ENCODE peak calls at places on chromosomes 13 and 19, in eight cellular contexts. W is fibroblast of lung; H is CD8-positive, alpha-beta T cell; T is colonic mucosa; L is heart left ventricle; O is IMR-90; Y is right lobe of liver; A is PC-3. K is an unnamed sample.

GRCh38 chr13:75830842-75831241 is 194.7 kb downstream of the LMO7 start:
- DNase-seq in W (peak; percentile 51), H (no peak), T (no peak), L (no peak), O (peak; percentile 78), Y (no peak), A (peak; percentile 4), K (no peak)

GRCh38 chr19:33245948-33246728 is 20.5 kb upstream of the SLC7A10 start:
- DNase-seq in W (peak; percentile 30), H (no peak), T (no peak), L (no peak), O (no peak), Y (no peak), A (no peak), K (no peak)

GRCh38 chr19:1252221-1252817 is 3.9 kb downstream of the MIDN start:
- DNase-seq in W (peak; percentile 98), H (peak; percentile 69), T (peak; percentile 85), L (peak; percentile 92), O (peak; percentile 88), Y (peak; percentile 93), A (peak; percentile 81), K (peak; percentile 68)

GRCh38 chr13:112704634-112705145 is 14.9 kb downstream of the ATP11A start:
- DNase-seq in W (no peak), H (no peak), T (no peak), L (peak; percentile 8), O (no peak), Y (no peak), A (no peak), K (no peak)

GRCh38 chr13:112943309-112944125 is 25.5 kb upstream of the MCF2L start:
- DNase-seq in W (peak; percentile 11), H (peak; percentile 15), T (peak; percentile 57), L (peak; percentile 56), O (peak; percentile 4), Y (peak; percentile 69), A (peak; percentile 28), K (peak; percentile 4)

GRCh38 chr13:30105381-30105780 is 202.0 kb downstream of the KATNAL1 start:
- DNase-seq in W (no peak), H (no peak), T (no peak), L (no peak), O (no peak), Y (no peak), A (no peak), K (no peak)

GRCh38 chr13:104779311-104779710 is 1713.1 kb upstream of the SLC10A2 start:
- DNase-seq in W (peak; percentile 90), H (no peak), T (no peak), L (no peak), O (peak; percentile 64), Y (no peak), A (peak; percentile 36), K (no peak)

GRCh38 chr13:98174995-98175394 is 2.1 kb downstream of the RNF113B start:
- DNase-seq in W (no peak), H (no peak), T (no peak), L (no peak), O (peak; percentile 31), Y (no peak), A (no peak), K (no peak)

GRCh38 chr13:106343831-106344230 is 191.6 kb downstream of the EFNB2 start:
- DNase-seq in W (no peak), H (no peak), T (no peak), L (no peak), O (no peak), Y (no peak), A (no peak), K (no peak)

GRCh38 chr19:15869109-15869555 is 28.7 kb downstream of the CYP4F2 start:
- DNase-seq in W (peak; percentile 4), H (peak; percentile 39), T (peak; percentile 42), L (no peak), O (no peak), Y (peak; percentile 53), A (peak; percentile 69), K (peak; percentile 26)

GRCh38 chr13:33261426-33262068 is 24.0 kb downstream of the STARD13 start:
- DNase-seq in W (peak; percentile 61), H (no peak), T (no peak), L (no peak), O (peak; percentile 31), Y (no peak), A (no peak), K (no peak)
- H3K9me3 ChIP-seq in W (no peaks in the 10 kb centered on the region), H (no peaks in the 10 kb centered on the region), T (no peaks in the 10 kb centered on the region), L (no peaks in the 10 kb centered on the region), O (no peaks in the 10 kb centered on the region), Y (no peaks in the 10 kb centered on the region), A (no peaks in the 10 kb centered on the region), K (no peaks in the 10 kb centered on the region)

DNA sequence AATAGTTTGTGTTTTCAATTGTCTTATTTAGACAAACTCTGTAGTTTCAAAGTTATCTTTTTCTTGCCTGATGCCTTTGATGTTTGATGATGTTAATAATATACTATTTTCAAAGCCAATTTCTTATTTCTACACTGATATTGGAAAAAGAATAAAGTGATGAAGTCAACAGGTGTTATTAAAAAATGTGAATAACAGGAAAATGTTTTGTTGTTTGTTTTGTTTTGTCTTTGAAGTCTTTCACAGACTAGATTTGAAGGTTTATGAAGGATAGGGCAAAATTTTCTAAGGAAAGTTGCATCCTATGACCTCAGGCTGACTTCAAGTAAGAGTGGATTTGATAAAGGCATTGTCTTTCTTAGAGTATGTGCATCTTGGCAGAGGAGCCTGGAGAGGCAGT is 31.2 kb downstream of the ZNF790 start:
- DNase-seq in W (no peak), H (no peak), T (no peak), L (no peak), O (no peak), Y (no peak), A (no peak), K (no peak)
- H3K9me3 ChIP-seq in W (no peaks in the 10 kb centered on the region), H (peaks cover 30% of the 10 kb centered on the region), T (peaks cover 19% of the 10 kb centered on the region), L (peaks cover 13% of the 10 kb centered on the region), O (peaks cover 51% of the 10 kb centered on the region), Y (peaks cover 7% of the 10 kb centered on the region), A (peaks cover 14% of the 10 kb centered on the region), K (peaks cover 41% of the 10 kb centered on the region)

GRCh38 chr19:12527034-12527836 is 24.0 kb downstream of the ZNF564 start:
- DNase-seq in W (peak; percentile 56), H (no peak), T (no peak), L (no peak), O (peak; percentile 41), Y (no peak), A (peak; percentile 19), K (no peak)
- H3K9me3 ChIP-seq in W (peaks cover 22% of the 10 kb centered on the region), H (peaks cover 70% of the 10 kb centered on the region), T (peaks cover 41% of the 10 kb centered on the region), L (peaks cover 7% of the 10 kb centered on the region), O (peaks cover 92% of the 10 kb centered on the region), Y (peaks cover 41% of the 10 kb centered on the region), A (peaks cover 79% of the 10 kb centered on the region), K (peaks cover 30% of the 10 kb centered on the region)

GRCh38 chr19:6570754-6571153 is 20.2 kb downstream of the CD70 start:
- DNase-seq in W (no peak), H (no peak), T (no peak), L (no peak), O (no peak), Y (no peak), A (no peak), K (no peak)
- H3K9me3 ChIP-seq in W (no peaks in the 10 kb centered on the region), H (no peaks in the 10 kb centered on the region), T (no peaks in the 10 kb centered on the region), L (no peaks in the 10 kb centered on the region), O (peaks cover 2% of the 10 kb centered on the region), Y (no peaks in the 10 kb centered on the region), A (no peaks in the 10 kb centered on the region), K (no peaks in the 10 kb centered on the region)

DNA sequence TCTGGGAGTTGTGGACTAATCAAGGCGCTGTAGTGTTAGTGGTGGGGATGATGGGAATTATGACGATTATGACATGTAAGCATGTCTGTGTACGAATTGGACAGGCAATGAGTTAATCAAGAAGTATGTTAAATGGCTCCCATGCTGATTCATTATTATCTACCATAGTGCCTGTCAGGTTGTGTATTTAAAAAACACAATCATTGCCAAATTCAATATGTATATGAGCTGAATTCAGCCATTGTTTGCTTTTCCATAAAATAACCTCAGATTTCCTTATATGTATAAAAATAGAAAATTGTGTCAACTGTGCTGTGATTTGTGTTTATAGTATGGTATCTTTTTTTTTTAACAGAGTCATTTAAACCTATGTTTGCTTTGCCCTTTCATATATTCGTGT is 37.1 kb downstream of the PCCA start:
- DNase-seq in W (no peak), H (no peak), T (no peak), L (no peak), O (no peak), Y (no peak), A (peak; percentile 36), K (no peak)
- H3K9me3 ChIP-seq in W (no peaks in the 10 kb centered on the region), H (no peaks in the 10 kb centered on the region), T (no peaks in the 10 kb centered on the region), L (no peaks in the 10 kb centered on the region), O (peaks cover 3% of the 10 kb centered on the region), Y (no peaks in the 10 kb centered on the region), A (no peaks in the 10 kb centered on the region), K (no peaks in the 10 kb centered on the region)